ENCODE peak calls at places on chromosomes 12 and 14, in eight cellular contexts. One of them, this sample, is unnamed.

GRCh38 chr12:21774358-21775129 is at the start of gene KCNJ8:
- DNase-seq in ovary: peak
- DNase-seq in GM12891: no peak
- DNase-seq in HT1080: peak
- DNase-seq in stimulated activated CD4-positive, alpha-beta T cell treated with anti-CD3 and anti-CD28 coated beads, Interleukin-15, amount 100 ng/mL, for 24 hours: peak
- DNase-seq in hepatic stellate cell: peak
- DNase-seq in thoracic aorta: peak
- DNase-seq in stimulated activated naive CD8-positive, alpha-beta T cell treated with anti-CD3 and anti-CD28 coated beads, Interleukin-15, Interleukin-2, amounts not matched to agents 100 U/mL and 50 U/mL, for 24 hours: peak
- DNase-seq in this sample: no peak

GRCh38 chr12:87274594-87275245 is 754.5 kb downstream of the C12orf50 start:
- DNase-seq in hepatic stellate cell: no peak
- DNase-seq in stimulated activated CD4-positive, alpha-beta T cell treated with anti-CD3 and anti-CD28 coated beads, Interleukin-15, amount 100 ng/mL, for 24 hours: no peak
- DNase-seq in thoracic aorta: no peak
- DNase-seq in HT1080: peak
- DNase-seq in GM12891: no peak
- DNase-seq in ovary: no peak
- DNase-seq in stimulated activated naive CD8-positive, alpha-beta T cell treated with anti-CD3 and anti-CD28 coated beads, Interleukin-15, Interleukin-2, amounts not matched to agents 100 U/mL and 50 U/mL, for 24 hours: no peak
- DNase-seq in this sample: no peak

GRCh38 chr12:49040364-49040855 is 20.2 kb downstream of the KMT2D start:
- DNase-seq in stimulated activated naive CD8-positive, alpha-beta T cell treated with anti-CD3 and anti-CD28 coated beads, Interleukin-15, Interleukin-2, amounts not matched to agents 100 U/mL and 50 U/mL, for 24 hours: no peak
- DNase-seq in GM12891: no peak
- DNase-seq in hepatic stellate cell: no peak
- DNase-seq in ovary: no peak
- DNase-seq in thoracic aorta: no peak
- DNase-seq in stimulated activated CD4-positive, alpha-beta T cell treated with anti-CD3 and anti-CD28 coated beads, Interleukin-15, amount 100 ng/mL, for 24 hours: no peak
- DNase-seq in HT1080: no peak
- DNase-seq in this sample: no peak

GRCh38 chr14:76456200-76456599 is 80.3 kb downstream of the ESRRB start:
- DNase-seq in HT1080: peak
- DNase-seq in stimulated activated naive CD8-positive, alpha-beta T cell treated with anti-CD3 and anti-CD28 coated beads, Interleukin-15, Interleukin-2, amounts not matched to agents 100 U/mL and 50 U/mL, for 24 hours: peak
- DNase-seq in thoracic aorta: no peak
- DNase-seq in stimulated activated CD4-positive, alpha-beta T cell treated with anti-CD3 and anti-CD28 coated beads, Interleukin-15, amount 100 ng/mL, for 24 hours: peak
- DNase-seq in hepatic stellate cell: peak
- DNase-seq in GM12891: peak
- DNase-seq in ovary: no peak
- DNase-seq in this sample: no peak

GRCh38 chr12:62861586-62861985 is 73.4 kb downstream of the PPM1H start:
- DNase-seq in thoracic aorta: no peak
- DNase-seq in hepatic stellate cell: no peak
- DNase-seq in GM12891: no peak
- DNase-seq in stimulated activated CD4-positive, alpha-beta T cell treated with anti-CD3 and anti-CD28 coated beads, Interleukin-15, amount 100 ng/mL, for 24 hours: no peak
- DNase-seq in ovary: no peak
- DNase-seq in HT1080: no peak
- DNase-seq in stimulated activated naive CD8-positive, alpha-beta T cell treated with anti-CD3 and anti-CD28 coated beads, Interleukin-15, Interleukin-2, amounts not matched to agents 100 U/mL and 50 U/mL, for 24 hours: no peak
- DNase-seq in this sample: no peak

GRCh38 chr14:61258985-61259384 is 22.2 kb downstream of the TMEM30B start:
- DNase-seq in stimulated activated CD4-positive, alpha-beta T cell treated with anti-CD3 and anti-CD28 coated beads, Interleukin-15, amount 100 ng/mL, for 24 hours: no peak
- DNase-seq in HT1080: peak
- DNase-seq in stimulated activated naive CD8-positive, alpha-beta T cell treated with anti-CD3 and anti-CD28 coated beads, Interleukin-15, Interleukin-2, amounts not matched to agents 100 U/mL and 50 U/mL, for 24 hours: no peak
- DNase-seq in ovary: no peak
- DNase-seq in hepatic stellate cell: no peak
- DNase-seq in thoracic aorta: no peak
- DNase-seq in GM12891: no peak
- DNase-seq in this sample: no peak

GRCh38 chr12:5806376-5807089 is 138.5 kb downstream of the ANO2 start:
- DNase-seq in stimulated activated naive CD8-positive, alpha-beta T cell treated with anti-CD3 and anti-CD28 coated beads, Interleukin-15, Interleukin-2, amounts not matched to agents 100 U/mL and 50 U/mL, for 24 hours: no peak
- DNase-seq in ovary: no peak
- DNase-seq in stimulated activated CD4-positive, alpha-beta T cell treated with anti-CD3 and anti-CD28 coated beads, Interleukin-15, amount 100 ng/mL, for 24 hours: no peak
- DNase-seq in thoracic aorta: no peak
- DNase-seq in GM12891: no peak
- DNase-seq in hepatic stellate cell: no peak
- DNase-seq in HT1080: peak
- DNase-seq in this sample: no peak

GRCh38 chr14:58626441-58626840 is 11.3 kb upstream of the DACT1 start:
- DNase-seq in thoracic aorta: no peak
- DNase-seq in stimulated activated naive CD8-positive, alpha-beta T cell treated with anti-CD3 and anti-CD28 coated beads, Interleukin-15, Interleukin-2, amounts not matched to agents 100 U/mL and 50 U/mL, for 24 hours: no peak
- DNase-seq in ovary: no peak
- DNase-seq in HT1080: peak
- DNase-seq in GM12891: no peak
- DNase-seq in stimulated activated CD4-positive, alpha-beta T cell treated with anti-CD3 and anti-CD28 coated beads, Interleukin-15, amount 100 ng/mL, for 24 hours: no peak
- DNase-seq in hepatic stellate cell: no peak
- DNase-seq in this sample: peak

GRCh38 chr14:92540472-92541048 is 27.0 kb downstream of the RIN3 start:
- DNase-seq in HT1080: peak
- DNase-seq in thoracic aorta: peak
- DNase-seq in stimulated activated naive CD8-positive, alpha-beta T cell treated with anti-CD3 and anti-CD28 coated beads, Interleukin-15, Interleukin-2, amounts not matched to agents 100 U/mL and 50 U/mL, for 24 hours: no peak
- DNase-seq in GM12891: no peak
- DNase-seq in stimulated activated CD4-positive, alpha-beta T cell treated with anti-CD3 and anti-CD28 coated beads, Interleukin-15, amount 100 ng/mL, for 24 hours: no peak
- DNase-seq in ovary: peak
- DNase-seq in hepatic stellate cell: peak
- DNase-seq in this sample: no peak

GRCh38 chr12:22051114-22051698 is 5.2 kb downstream of the CMAS start:
- DNase-seq in GM12891: no peak
- DNase-seq in stimulated activated CD4-positive, alpha-beta T cell treated with anti-CD3 and anti-CD28 coated beads, Interleukin-15, amount 100 ng/mL, for 24 hours: no peak
- DNase-seq in stimulated activated naive CD8-positive, alpha-beta T cell treated with anti-CD3 and anti-CD28 coated beads, Interleukin-15, Interleukin-2, amounts not matched to agents 100 U/mL and 50 U/mL, for 24 hours: no peak
- DNase-seq in ovary: no peak
- DNase-seq in hepatic stellate cell: no peak
- DNase-seq in thoracic aorta: no peak
- DNase-seq in HT1080: no peak
- DNase-seq in this sample: no peak

GRCh38 chr14:65016461-65016860 is 29.8 kb downstream of the FNTB start:
- DNase-seq in stimulated activated naive CD8-positive, alpha-beta T cell treated with anti-CD3 and anti-CD28 coated beads, Interleukin-15, Interleukin-2, amounts not matched to agents 100 U/mL and 50 U/mL, for 24 hours: no peak
- DNase-seq in HT1080: no peak
- DNase-seq in ovary: no peak
- DNase-seq in thoracic aorta: no peak
- DNase-seq in stimulated activated CD4-positive, alpha-beta T cell treated with anti-CD3 and anti-CD28 coated beads, Interleukin-15, amount 100 ng/mL, for 24 hours: no peak
- DNase-seq in hepatic stellate cell: no peak
- DNase-seq in GM12891: no peak
- DNase-seq in this sample: no peak

GRCh38 chr12:6335451-6336078 is 6.3 kb downstream of the TNFRSF1A start:
- DNase-seq in thoracic aorta: peak
- DNase-seq in stimulated activated naive CD8-positive, alpha-beta T cell treated with anti-CD3 and anti-CD28 coated beads, Interleukin-15, Interleukin-2, amounts not matched to agents 100 U/mL and 50 U/mL, for 24 hours: peak
- DNase-seq in stimulated activated CD4-positive, alpha-beta T cell treated with anti-CD3 and anti-CD28 coated beads, Interleukin-15, amount 100 ng/mL, for 24 hours: peak
- DNase-seq in HT1080: peak
- DNase-seq in GM12891: peak
- DNase-seq in hepatic stellate cell: peak
- DNase-seq in ovary: peak
- DNase-seq in this sample: no peak

GRCh38 chr14:104471114-104471513 is 108.5 kb upstream of the C14orf180 start:
- DNase-seq in ovary: no peak
- DNase-seq in HT1080: no peak
- DNase-seq in hepatic stellate cell: no peak
- DNase-seq in stimulated activated CD4-positive, alpha-beta T cell treated with anti-CD3 and anti-CD28 coated beads, Interleukin-15, amount 100 ng/mL, for 24 hours: no peak
- DNase-seq in thoracic aorta: no peak
- DNase-seq in stimulated activated naive CD8-positive, alpha-beta T cell treated with anti-CD3 and anti-CD28 coated beads, Interleukin-15, Interleukin-2, amounts not matched to agents 100 U/mL and 50 U/mL, for 24 hours: no peak
- DNase-seq in GM12891: no peak
- DNase-seq in this sample: no peak

GRCh38 chr14:22370084-22370847 is 218.8 kb downstream of the DAD1 start:
- DNase-seq in stimulated activated CD4-positive, alpha-beta T cell treated with anti-CD3 and anti-CD28 coated beads, Interleukin-15, amount 100 ng/mL, for 24 hours: no peak
- DNase-seq in thoracic aorta: peak
- DNase-seq in GM12891: no peak
- DNase-seq in ovary: no peak
- DNase-seq in stimulated activated naive CD8-positive, alpha-beta T cell treated with anti-CD3 and anti-CD28 coated beads, Interleukin-15, Interleukin-2, amounts not matched to agents 100 U/mL and 50 U/mL, for 24 hours: no peak
- DNase-seq in hepatic stellate cell: no peak
- DNase-seq in HT1080: peak
- DNase-seq in this sample: no peak

GRCh38 chr12:120376009-120376408 is 7.0 kb upstream of the MSI1 start:
- DNase-seq in stimulated activated CD4-positive, alpha-beta T cell treated with anti-CD3 and anti-CD28 coated beads, Interleukin-15, amount 100 ng/mL, for 24 hours: no peak
- DNase-seq in ovary: no peak
- DNase-seq in thoracic aorta: no peak
- DNase-seq in GM12891: no peak
- DNase-seq in hepatic stellate cell: no peak
- DNase-seq in HT1080: no peak
- DNase-seq in stimulated activated naive CD8-positive, alpha-beta T cell treated with anti-CD3 and anti-CD28 coated beads, Interleukin-15, Interleukin-2, amounts not matched to agents 100 U/mL and 50 U/mL, for 24 hours: no peak
- DNase-seq in this sample: no peak

GRCh38 chr12:83958997-83959396 is 953.6 kb downstream of the SLC6A15 start:
- DNase-seq in GM12891: no peak
- DNase-seq in ovary: no peak
- DNase-seq in thoracic aorta: no peak
- DNase-seq in hepatic stellate cell: no peak
- DNase-seq in HT1080: no peak
- DNase-seq in stimulated activated CD4-positive, alpha-beta T cell treated with anti-CD3 and anti-CD28 coated beads, Interleukin-15, amount 100 ng/mL, for 24 hours: no peak
- DNase-seq in stimulated activated naive CD8-positive, alpha-beta T cell treated with anti-CD3 and anti-CD28 coated beads, Interleukin-15, Interleukin-2, amounts not matched to agents 100 U/mL and 50 U/mL, for 24 hours: no peak
- DNase-seq in this sample: no peak

GRCh38 chr12:56518570-56518969 is 3.0 kb upstream of the RBMS2 start:
- DNase-seq in stimulated activated CD4-positive, alpha-beta T cell treated with anti-CD3 and anti-CD28 coated beads, Interleukin-15, amount 100 ng/mL, for 24 hours: no peak
- DNase-seq in GM12891: no peak
- DNase-seq in stimulated activated naive CD8-positive, alpha-beta T cell treated with anti-CD3 and anti-CD28 coated beads, Interleukin-15, Interleukin-2, amounts not matched to agents 100 U/mL and 50 U/mL, for 24 hours: no peak
- DNase-seq in ovary: no peak
- DNase-seq in thoracic aorta: no peak
- DNase-seq in HT1080: peak
- DNase-seq in hepatic stellate cell: no peak
- DNase-seq in this sample: no peak

GRCh38 chr12:113103756-113104450 is 31.7 kb downstream of the RASAL1 start:
- DNase-seq in stimulated activated CD4-positive, alpha-beta T cell treated with anti-CD3 and anti-CD28 coated beads, Interleukin-15, amount 100 ng/mL, for 24 hours: peak
- DNase-seq in ovary: no peak
- DNase-seq in hepatic stellate cell: no peak
- DNase-seq in stimulated activated naive CD8-positive, alpha-beta T cell treated with anti-CD3 and anti-CD28 coated beads, Interleukin-15, Interleukin-2, amounts not matched to agents 100 U/mL and 50 U/mL, for 24 hours: peak
- DNase-seq in HT1080: no peak
- DNase-seq in thoracic aorta: no peak
- DNase-seq in GM12891: peak
- DNase-seq in this sample: no peak

GRCh38 chr14:104353921-104354701 is 215.7 kb downstream of the KIF26A start:
- DNase-seq in stimulated activated naive CD8-positive, alpha-beta T cell treated with anti-CD3 and anti-CD28 coated beads, Interleukin-15, Interleukin-2, amounts not matched to agents 100 U/mL and 50 U/mL, for 24 hours: no peak
- DNase-seq in ovary: peak
- DNase-seq in thoracic aorta: no peak
- DNase-seq in HT1080: no peak
- DNase-seq in hepatic stellate cell: no peak
- DNase-seq in stimulated activated CD4-positive, alpha-beta T cell treated with anti-CD3 and anti-CD28 coated beads, Interleukin-15, amount 100 ng/mL, for 24 hours: no peak
- DNase-seq in GM12891: no peak
- DNase-seq in this sample: no peak

GRCh38 chr12:42961395-42961794 is 371.8 kb upstream of the PRICKLE1 start:
- DNase-seq in GM12891: no peak
- DNase-seq in stimulated activated naive CD8-positive, alpha-beta T cell treated with anti-CD3 and anti-CD28 coated beads, Interleukin-15, Interleukin-2, amounts not matched to agents 100 U/mL and 50 U/mL, for 24 hours: no peak
- DNase-seq in thoracic aorta: no peak
- DNase-seq in hepatic stellate cell: peak
- DNase-seq in ovary: no peak
- DNase-seq in stimulated activated CD4-positive, alpha-beta T cell treated with anti-CD3 and anti-CD28 coated beads, Interleukin-15, amount 100 ng/mL, for 24 hours: no peak
- DNase-seq in HT1080: peak
- DNase-seq in this sample: no peak

GRCh38 chr12:122226366-122227222 is 742 bp upstream of the DIABLO start:
- DNase-seq in ovary: no peak
- DNase-seq in thoracic aorta: no peak
- DNase-seq in stimulated activated CD4-positive, alpha-beta T cell treated with anti-CD3 and anti-CD28 coated beads, Interleukin-15, amount 100 ng/mL, for 24 hours: no peak
- DNase-seq in stimulated activated naive CD8-positive, alpha-beta T cell treated with anti-CD3 and anti-CD28 coated beads, Interleukin-15, Interleukin-2, amounts not matched to agents 100 U/mL and 50 U/mL, for 24 hours: no peak
- DNase-seq in GM12891: no peak
- DNase-seq in HT1080: no peak
- DNase-seq in hepatic stellate cell: no peak
- DNase-seq in this sample: no peak

GRCh38 chr12:2347137-2347843 is 294.5 kb downstream of the CACNA1C start:
- DNase-seq in GM12891: no peak
- DNase-seq in hepatic stellate cell: peak
- DNase-seq in stimulated activated naive CD8-positive, alpha-beta T cell treated with anti-CD3 and anti-CD28 coated beads, Interleukin-15, Interleukin-2, amounts not matched to agents 100 U/mL and 50 U/mL, for 24 hours: no peak
- DNase-seq in stimulated activated CD4-positive, alpha-beta T cell treated with anti-CD3 and anti-CD28 coated beads, Interleukin-15, amount 100 ng/mL, for 24 hours: no peak
- DNase-seq in HT1080: no peak
- DNase-seq in ovary: no peak
- DNase-seq in thoracic aorta: no peak
- DNase-seq in this sample: no peak

GRCh38 chr12:102437511-102437910 is 42.9 kb downstream of the IGF1 start:
- DNase-seq in GM12891: no peak
- DNase-seq in stimulated activated naive CD8-positive, alpha-beta T cell treated with anti-CD3 and anti-CD28 coated beads, Interleukin-15, Interleukin-2, amounts not matched to agents 100 U/mL and 50 U/mL, for 24 hours: no peak
- DNase-seq in stimulated activated CD4-positive, alpha-beta T cell treated with anti-CD3 and anti-CD28 coated beads, Interleukin-15, amount 100 ng/mL, for 24 hours: no peak
- DNase-seq in hepatic stellate cell: no peak
- DNase-seq in HT1080: no peak
- DNase-seq in ovary: no peak
- DNase-seq in thoracic aorta: no peak
- DNase-seq in this sample: no peak

GRCh38 chr14:75249251-75249957 is 29.2 kb upstream of the FOS start:
- DNase-seq in thoracic aorta: no peak
- DNase-seq in hepatic stellate cell: no peak
- DNase-seq in HT1080: no peak
- DNase-seq in ovary: no peak
- DNase-seq in GM12891: peak
- DNase-seq in stimulated activated CD4-positive, alpha-beta T cell treated with anti-CD3 and anti-CD28 coated beads, Interleukin-15, amount 100 ng/mL, for 24 hours: peak
- DNase-seq in stimulated activated naive CD8-positive, alpha-beta T cell treated with anti-CD3 and anti-CD28 coated beads, Interleukin-15, Interleukin-2, amounts not matched to agents 100 U/mL and 50 U/mL, for 24 hours: peak
- DNase-seq in this sample: no peak

GRCh38 chr12:117518594-117519270 is 157.3 kb upstream of the NOS1 start:
- DNase-seq in thoracic aorta: no peak
- DNase-seq in ovary: no peak
- DNase-seq in HT1080: no peak
- DNase-seq in stimulated activated CD4-positive, alpha-beta T cell treated with anti-CD3 and anti-CD28 coated beads, Interleukin-15, amount 100 ng/mL, for 24 hours: no peak
- DNase-seq in GM12891: no peak
- DNase-seq in stimulated activated naive CD8-positive, alpha-beta T cell treated with anti-CD3 and anti-CD28 coated beads, Interleukin-15, Interleukin-2, amounts not matched to agents 100 U/mL and 50 U/mL, for 24 hours: no peak
- DNase-seq in hepatic stellate cell: no peak
- DNase-seq in this sample: no peak

This sample was measured in SK-N-MC.